ENCODE peak calls at places on chromosome 14, in four cellular contexts. Q is GM12878, L is GM12891, D is K562. S is an unnamed sample.

GRCh38 chr14:81991998-81992397 is 458.3 kb upstream of the SEL1L start:
- DNase-seq in D (no peak), L (no peak), Q (no peak), S (peak)

GRCh38 chr14:61266436-61267220 is 14.5 kb downstream of the TMEM30B start:
- DNase-seq in D (no peak), L (no peak), Q (no peak), S (no peak)

GRCh38 chr14:26605602-26606001 is 7.8 kb upstream of the NOVA1 start:
- DNase-seq in L (no peak), Q (no peak), D (no peak), S (no peak)

GRCh38 chr14:23941230-23941629 is 12.3 kb upstream of the DHRS4 start:
- DNase-seq in Q (no peak), D (no peak), L (no peak), S (no peak)

GRCh38 chr14:94164685-94165431 is 9.3 kb upstream of the PPP4R4 start:
- DNase-seq in D (no peak), Q (no peak), L (no peak), S (no peak)

GRCh38 chr14:23066368-23066767 is 9.0 kb upstream of the CDH24 start:
- DNase-seq in L (no peak), D (no peak), Q (no peak), S (no peak)

GRCh38 chr14:52950898-52951729 is at the start of gene FERMT2:
- DNase-seq in D (peak), L (peak), Q (no peak), S (no peak)

GRCh38 chr14:74257078-74257987 is 18.1 kb downstream of the VSX2 start:
- DNase-seq in Q (no peak), D (peak), L (peak), S (peak)

GRCh38 chr14:99511421-99512109 is 30.4 kb downstream of the CCNK start:
- DNase-seq in L (no peak), Q (no peak), D (no peak), S (no peak)

GRCh38 chr14:63895510-63895909 is 42.7 kb downstream of the SYNE2 start:
- DNase-seq in D (no peak), L (no peak), Q (no peak), S (no peak)

GRCh38 chr14:71799831-71800230 is 132.4 kb upstream of the RGS6 start:
- DNase-seq in Q (no peak), L (no peak), D (no peak), S (no peak)

GRCh38 chr14:22650046-22650739 is 6.0 kb upstream of the OR6J1 start:
- DNase-seq in Q (no peak), L (no peak), D (no peak), S (no peak)

GRCh38 chr14:88706425-88706824 is 86.3 kb downstream of the EML5 start:
- DNase-seq in Q (no peak), L (no peak), D (no peak), S (no peak)

DNA sequence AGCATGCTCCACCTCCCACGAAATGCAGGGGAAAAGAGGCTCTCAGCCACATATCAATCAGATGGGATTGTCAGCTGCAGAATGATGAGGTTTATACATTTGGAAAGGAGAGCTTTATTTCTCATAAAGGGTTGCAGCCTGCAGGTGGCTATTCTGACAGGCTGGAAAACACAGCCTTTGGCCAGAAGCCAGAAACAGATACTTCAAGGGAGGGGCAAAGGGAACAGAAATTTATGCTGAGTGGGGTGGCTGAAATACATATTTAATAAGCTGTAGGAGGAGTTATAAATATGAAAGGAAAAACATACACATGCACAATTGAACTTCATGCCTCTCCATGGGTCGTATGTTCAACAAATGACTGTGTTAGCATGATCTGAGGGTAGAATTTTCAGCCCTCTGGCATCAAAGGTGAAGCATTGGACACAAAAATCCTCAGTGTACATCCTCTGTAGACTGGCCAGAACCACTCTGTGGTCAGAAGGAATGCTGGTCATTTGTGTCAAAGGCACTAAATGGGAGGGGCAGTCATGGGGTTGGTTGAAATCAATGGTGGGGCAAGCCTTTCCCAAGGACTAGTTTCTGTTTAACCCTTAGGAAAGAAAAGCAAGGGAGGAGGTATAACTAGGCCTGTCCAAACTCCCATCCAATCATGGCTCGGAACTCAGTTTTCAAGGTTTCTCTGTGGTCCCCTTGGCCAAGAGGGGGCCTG is 62.4 kb downstream of the TMX1 start:
- DNase-seq in D (no peak), Q (no peak), L (no peak), S (no peak)
- TF ChIP-seq SPI1 in D (no peak), Q (no peak), L (no peak), S (no peak)

GRCh38 chr14:96662116-96662901 is 134.9 kb upstream of the VRK1 start:
- DNase-seq in L (no peak), D (no peak), Q (no peak), S (no peak)
- TF ChIP-seq SPI1 in L (no peak), D (no peak), Q (no peak), S (no peak)

DNA sequence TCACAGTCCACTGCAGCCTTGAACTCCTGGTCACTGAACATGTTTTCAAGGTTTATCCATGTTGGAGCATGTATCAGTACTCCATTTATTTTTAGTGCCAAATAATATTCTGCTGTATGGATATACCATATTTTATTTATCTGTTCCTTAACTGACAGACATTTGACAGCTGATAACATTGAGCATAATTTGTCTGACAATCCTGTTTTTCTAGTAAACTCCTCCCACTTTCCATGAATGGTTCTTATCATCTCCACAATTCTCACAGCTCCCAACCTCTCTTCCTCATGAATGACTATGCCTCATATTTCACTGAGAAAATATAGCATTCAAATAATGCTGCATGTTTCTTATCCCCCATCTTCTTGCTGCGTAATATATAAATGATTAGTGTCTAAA is 33.3 kb downstream of the COCH start:
- DNase-seq in D (no peak), Q (no peak), L (no peak), S (no peak)
- TF ChIP-seq SPI1 in D (no peak), Q (no peak), L (no peak), S (no peak)

GRCh38 chr14:69043598-69044267 is 64.6 kb upstream of the ACTN1 start:
- DNase-seq in L (no peak), D (no peak), Q (no peak), S (peak)
- TF ChIP-seq SPI1 in L (no peak), D (no peak), Q (no peak), S (no peak)

DNA sequence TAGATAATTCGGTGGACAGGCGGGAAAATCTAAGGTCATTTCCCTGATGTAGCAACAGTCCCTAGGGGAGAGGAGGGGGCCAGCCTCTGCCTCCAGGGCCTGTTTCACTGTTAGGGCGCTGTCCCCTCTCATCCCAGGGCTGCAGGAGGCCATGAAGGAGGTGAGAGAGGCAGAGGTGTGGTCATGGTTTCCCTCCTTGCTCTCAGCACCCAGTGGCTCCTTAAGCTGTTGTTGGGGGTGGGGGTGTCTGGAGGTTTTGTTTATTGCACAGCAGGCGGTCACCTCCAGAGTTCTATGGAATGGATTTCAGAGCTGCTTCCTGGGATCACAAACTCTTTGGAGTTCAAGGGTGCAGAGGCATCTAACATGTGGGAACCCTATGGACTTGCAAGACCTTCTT is 212.5 kb upstream of the RTL1 start:
- DNase-seq in L (no peak), Q (no peak), D (no peak), S (no peak)
- TF ChIP-seq SPI1 in L (no peak), Q (no peak), D (no peak), S (no peak)

GRCh38 chr14:35368139-35368460 is 36.4 kb downstream of the NFKBIA start:
- DNase-seq in D (no peak), L (no peak), Q (no peak), S (no peak)

GRCh38 chr14:35365130-35366047 is 39.2 kb downstream of the NFKBIA start:
- DNase-seq in L (no peak), D (no peak), Q (no peak), S (no peak)

GRCh38 chr14:35366521-35366976 is 38.0 kb downstream of the NFKBIA start:
- DNase-seq in L (no peak), D (no peak), Q (no peak), S (no peak)

GRCh38 chr14:35367056-35367372 is 37.5 kb downstream of the NFKBIA start:
- DNase-seq in Q (no peak), D (no peak), L (no peak), S (no peak)

GRCh38 chr14:35366048-35366428 is 38.5 kb downstream of the NFKBIA start:
- DNase-seq in L (no peak), D (no peak), Q (no peak), S (no peak)
- TF ChIP-seq SPI1 in L (no peak), D (no peak), Q (no peak), S (no peak)